ENCODE peak calls at places on chromosomes 12 and 14, in nine cellular contexts. One of them, this sample, is unnamed. For H3K4me1 and H3K27me3, the result is how much of the 10 kb centered on the place peaks cover.

GRCh38 chr12:78611504-78611903 is 253.1 kb upstream of the SYT1 start:
- DNase-seq in fibroblast of lung: no peak
- DNase-seq in mammary epithelial cell: no peak
- DNase-seq in SK-N-SH: no peak
- DNase-seq in right atrium auricular region: no peak
- DNase-seq in Peyer's patch: no peak
- DNase-seq in tibial nerve: no peak
- DNase-seq in K562: no peak
- DNase-seq in heart right ventricle: no peak
- DNase-seq in this sample: no peak

GRCh38 chr12:96303656-96304055 is 96.6 kb downstream of the CDK17 start:
- DNase-seq in fibroblast of lung: no peak
- DNase-seq in mammary epithelial cell: no peak
- DNase-seq in SK-N-SH: no peak
- DNase-seq in right atrium auricular region: no peak
- DNase-seq in Peyer's patch: no peak
- DNase-seq in tibial nerve: no peak
- DNase-seq in K562: no peak
- DNase-seq in heart right ventricle: no peak
- DNase-seq in this sample: peak

GRCh38 chr12:25979563-25979962 is 21.1 kb downstream of the RASSF8 start:
- DNase-seq in fibroblast of lung: peak
- DNase-seq in mammary epithelial cell: peak
- DNase-seq in SK-N-SH: no peak
- DNase-seq in right atrium auricular region: no peak
- DNase-seq in Peyer's patch: no peak
- DNase-seq in tibial nerve: no peak
- DNase-seq in K562: no peak
- DNase-seq in heart right ventricle: no peak
- DNase-seq in this sample: no peak

GRCh38 chr14:78700236-78700635 is 530.1 kb downstream of the NRXN3 start:
- DNase-seq in fibroblast of lung: no peak
- DNase-seq in mammary epithelial cell: no peak
- DNase-seq in SK-N-SH: no peak
- DNase-seq in right atrium auricular region: no peak
- DNase-seq in Peyer's patch: no peak
- DNase-seq in tibial nerve: no peak
- DNase-seq in K562: no peak
- DNase-seq in heart right ventricle: no peak
- DNase-seq in this sample: peak

GRCh38 chr14:92321701-92322100 is 1.3 kb upstream of the SLC24A4 start:
- DNase-seq in fibroblast of lung: no peak
- DNase-seq in mammary epithelial cell: no peak
- DNase-seq in SK-N-SH: no peak
- DNase-seq in right atrium auricular region: no peak
- DNase-seq in Peyer's patch: no peak
- DNase-seq in tibial nerve: no peak
- DNase-seq in K562: no peak
- DNase-seq in heart right ventricle: no peak
- DNase-seq in this sample: no peak

GRCh38 chr12:57224973-57225679 is 4.4 kb upstream of the SHMT2 start:
- DNase-seq in fibroblast of lung: no peak
- DNase-seq in mammary epithelial cell: no peak
- DNase-seq in SK-N-SH: no peak
- DNase-seq in right atrium auricular region: no peak
- DNase-seq in Peyer's patch: peak
- DNase-seq in tibial nerve: no peak
- DNase-seq in K562: no peak
- DNase-seq in heart right ventricle: no peak
- DNase-seq in this sample: no peak

GRCh38 chr12:47194501-47194900 is 114.7 kb upstream of the AMIGO2 start:
- DNase-seq in fibroblast of lung: no peak
- DNase-seq in mammary epithelial cell: no peak
- DNase-seq in SK-N-SH: no peak
- DNase-seq in right atrium auricular region: no peak
- DNase-seq in Peyer's patch: no peak
- DNase-seq in tibial nerve: no peak
- DNase-seq in K562: peak
- DNase-seq in heart right ventricle: no peak
- DNase-seq in this sample: no peak

GRCh38 chr12:98084950-98085349 is 430.4 kb upstream of the TMPO start:
- DNase-seq in fibroblast of lung: no peak
- DNase-seq in mammary epithelial cell: no peak
- DNase-seq in SK-N-SH: no peak
- DNase-seq in right atrium auricular region: no peak
- DNase-seq in Peyer's patch: no peak
- DNase-seq in tibial nerve: no peak
- DNase-seq in K562: no peak
- DNase-seq in heart right ventricle: no peak
- DNase-seq in this sample: no peak

GRCh38 chr12:52495385-52495784 is 2.3 kb upstream of the KRT6A start:
- DNase-seq in fibroblast of lung: peak
- DNase-seq in mammary epithelial cell: peak
- DNase-seq in SK-N-SH: no peak
- DNase-seq in right atrium auricular region: no peak
- DNase-seq in Peyer's patch: no peak
- DNase-seq in tibial nerve: no peak
- DNase-seq in K562: peak
- DNase-seq in heart right ventricle: no peak
- DNase-seq in this sample: no peak

GRCh38 chr12:109440851-109441490 is 36.1 kb downstream of the KCTD10 start:
- DNase-seq in fibroblast of lung: no peak
- DNase-seq in mammary epithelial cell: peak
- DNase-seq in SK-N-SH: peak
- DNase-seq in right atrium auricular region: no peak
- DNase-seq in Peyer's patch: no peak
- DNase-seq in tibial nerve: no peak
- DNase-seq in K562: no peak
- DNase-seq in heart right ventricle: no peak
- DNase-seq in this sample: peak

GRCh38 chr12:126262829-126263228 is 1197.6 kb downstream of the AACS start:
- DNase-seq in fibroblast of lung: no peak
- DNase-seq in mammary epithelial cell: no peak
- DNase-seq in SK-N-SH: no peak
- DNase-seq in right atrium auricular region: no peak
- DNase-seq in Peyer's patch: no peak
- DNase-seq in tibial nerve: no peak
- DNase-seq in K562: no peak
- DNase-seq in heart right ventricle: no peak
- DNase-seq in this sample: no peak

GRCh38 chr14:99502989-99503421 is 21.8 kb downstream of the CCNK start:
- DNase-seq in fibroblast of lung: no peak
- DNase-seq in mammary epithelial cell: no peak
- DNase-seq in SK-N-SH: no peak
- DNase-seq in right atrium auricular region: no peak
- DNase-seq in Peyer's patch: no peak
- DNase-seq in tibial nerve: no peak
- DNase-seq in K562: no peak
- DNase-seq in heart right ventricle: no peak
- DNase-seq in this sample: no peak

GRCh38 chr12:1398673-1399072 is 195.7 kb downstream of the FBXL14 start:
- DNase-seq in fibroblast of lung: no peak
- DNase-seq in mammary epithelial cell: no peak
- DNase-seq in SK-N-SH: no peak
- DNase-seq in right atrium auricular region: no peak
- DNase-seq in Peyer's patch: no peak
- DNase-seq in tibial nerve: no peak
- DNase-seq in K562: no peak
- DNase-seq in heart right ventricle: no peak
- DNase-seq in this sample: peak

GRCh38 chr12:6328945-6329692 is 12.8 kb downstream of the TNFRSF1A start:
- DNase-seq in fibroblast of lung: no peak
- DNase-seq in mammary epithelial cell: no peak
- DNase-seq in SK-N-SH: no peak
- DNase-seq in right atrium auricular region: no peak
- DNase-seq in Peyer's patch: no peak
- DNase-seq in tibial nerve: no peak
- DNase-seq in K562: no peak
- DNase-seq in heart right ventricle: no peak
- DNase-seq in this sample: no peak

GRCh38 chr12:24845615-24846014 is 103.3 kb downstream of the BCAT1 start:
- DNase-seq in fibroblast of lung: no peak
- DNase-seq in mammary epithelial cell: no peak
- DNase-seq in SK-N-SH: no peak
- DNase-seq in right atrium auricular region: no peak
- DNase-seq in Peyer's patch: no peak
- DNase-seq in tibial nerve: no peak
- DNase-seq in K562: no peak
- DNase-seq in heart right ventricle: no peak
- DNase-seq in this sample: peak

GRCh38 chr14:71698027-71698426 is 234.2 kb upstream of the RGS6 start:
- DNase-seq in fibroblast of lung: peak
- DNase-seq in mammary epithelial cell: no peak
- DNase-seq in SK-N-SH: no peak
- DNase-seq in right atrium auricular region: no peak
- DNase-seq in Peyer's patch: no peak
- DNase-seq in tibial nerve: no peak
- DNase-seq in K562: no peak
- DNase-seq in heart right ventricle: no peak
- DNase-seq in this sample: no peak
- H3K4me3 ChIP-seq in fibroblast of lung: no peak
- H3K4me3 ChIP-seq in mammary epithelial cell: no peak
- H3K4me3 ChIP-seq in SK-N-SH: no peak
- H3K4me3 ChIP-seq in right atrium auricular region: no peak
- H3K4me3 ChIP-seq in Peyer's patch: no peak
- H3K4me3 ChIP-seq in tibial nerve: no peak
- H3K4me3 ChIP-seq in K562: no peak
- H3K4me3 ChIP-seq in heart right ventricle: no peak
- H3K4me3 ChIP-seq in this sample: no peak

DNA sequence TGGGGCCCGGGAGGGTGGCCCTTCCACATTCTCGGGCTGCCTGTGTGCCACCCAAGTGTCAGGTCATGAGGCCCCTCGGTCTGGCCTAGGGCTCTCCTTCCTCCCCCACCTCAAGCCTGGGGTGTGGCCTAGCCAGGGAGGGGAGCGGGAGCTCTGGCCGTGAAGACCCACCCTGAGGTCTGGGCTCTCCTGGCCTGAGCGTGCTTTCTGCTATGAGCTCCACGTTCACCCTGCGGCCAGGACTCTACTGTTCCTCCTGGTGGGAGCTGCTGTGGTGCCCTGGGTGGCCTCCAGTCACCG is 12.0 kb downstream of the PACS2 start:
- DNase-seq in fibroblast of lung: no peak
- DNase-seq in mammary epithelial cell: no peak
- DNase-seq in SK-N-SH: peak
- DNase-seq in right atrium auricular region: no peak
- DNase-seq in Peyer's patch: no peak
- DNase-seq in tibial nerve: no peak
- DNase-seq in K562: no peak
- DNase-seq in heart right ventricle: no peak
- DNase-seq in this sample: no peak
- H3K4me1 ChIP-seq in fibroblast of lung: under half
- H3K4me1 ChIP-seq in mammary epithelial cell: under half
- H3K4me1 ChIP-seq in SK-N-SH: under half
- H3K4me1 ChIP-seq in right atrium auricular region: half or more
- H3K4me1 ChIP-seq in Peyer's patch: under half
- H3K4me1 ChIP-seq in tibial nerve: under half
- H3K4me1 ChIP-seq in K562: half or more
- H3K4me1 ChIP-seq in heart right ventricle: half or more
- H3K4me1 ChIP-seq in this sample: under half

GRCh38 chr12:108287227-108287626 is 51.9 kb downstream of the CMKLR1 start:
- DNase-seq in fibroblast of lung: no peak
- DNase-seq in mammary epithelial cell: no peak
- DNase-seq in SK-N-SH: no peak
- DNase-seq in right atrium auricular region: no peak
- DNase-seq in Peyer's patch: no peak
- DNase-seq in tibial nerve: no peak
- DNase-seq in K562: no peak
- DNase-seq in heart right ventricle: no peak
- DNase-seq in this sample: no peak

GRCh38 chr12:108282160-108282559 is 57.0 kb downstream of the CMKLR1 start:
- DNase-seq in fibroblast of lung: no peak
- DNase-seq in mammary epithelial cell: no peak
- DNase-seq in SK-N-SH: no peak
- DNase-seq in right atrium auricular region: no peak
- DNase-seq in Peyer's patch: no peak
- DNase-seq in tibial nerve: no peak
- DNase-seq in K562: no peak
- DNase-seq in heart right ventricle: no peak
- DNase-seq in this sample: no peak

GRCh38 chr12:108282676-108283075 is 56.4 kb downstream of the CMKLR1 start:
- DNase-seq in fibroblast of lung: no peak
- DNase-seq in mammary epithelial cell: no peak
- DNase-seq in SK-N-SH: no peak
- DNase-seq in right atrium auricular region: no peak
- DNase-seq in Peyer's patch: no peak
- DNase-seq in tibial nerve: no peak
- DNase-seq in K562: no peak
- DNase-seq in heart right ventricle: no peak
- DNase-seq in this sample: no peak

GRCh38 chr12:108285016-108285415 is 54.1 kb downstream of the CMKLR1 start:
- DNase-seq in fibroblast of lung: no peak
- DNase-seq in mammary epithelial cell: no peak
- DNase-seq in SK-N-SH: no peak
- DNase-seq in right atrium auricular region: no peak
- DNase-seq in Peyer's patch: no peak
- DNase-seq in tibial nerve: no peak
- DNase-seq in K562: no peak
- DNase-seq in heart right ventricle: no peak
- DNase-seq in this sample: no peak

GRCh38 chr12:108284163-108284562 is 54.9 kb downstream of the CMKLR1 start:
- DNase-seq in fibroblast of lung: no peak
- DNase-seq in mammary epithelial cell: no peak
- DNase-seq in SK-N-SH: no peak
- DNase-seq in right atrium auricular region: no peak
- DNase-seq in Peyer's patch: no peak
- DNase-seq in tibial nerve: no peak
- DNase-seq in K562: no peak
- DNase-seq in heart right ventricle: no peak
- DNase-seq in this sample: no peak
- H3K27me3 ChIP-seq in fibroblast of lung: under half
- H3K27me3 ChIP-seq in mammary epithelial cell: under half
- H3K27me3 ChIP-seq in SK-N-SH: under half
- H3K27me3 ChIP-seq in right atrium auricular region: under half
- H3K27me3 ChIP-seq in Peyer's patch: under half
- H3K27me3 ChIP-seq in tibial nerve: under half
- H3K27me3 ChIP-seq in K562: under half
- H3K27me3 ChIP-seq in heart right ventricle: under half
- H3K27me3 ChIP-seq in this sample: half or more

DNA sequence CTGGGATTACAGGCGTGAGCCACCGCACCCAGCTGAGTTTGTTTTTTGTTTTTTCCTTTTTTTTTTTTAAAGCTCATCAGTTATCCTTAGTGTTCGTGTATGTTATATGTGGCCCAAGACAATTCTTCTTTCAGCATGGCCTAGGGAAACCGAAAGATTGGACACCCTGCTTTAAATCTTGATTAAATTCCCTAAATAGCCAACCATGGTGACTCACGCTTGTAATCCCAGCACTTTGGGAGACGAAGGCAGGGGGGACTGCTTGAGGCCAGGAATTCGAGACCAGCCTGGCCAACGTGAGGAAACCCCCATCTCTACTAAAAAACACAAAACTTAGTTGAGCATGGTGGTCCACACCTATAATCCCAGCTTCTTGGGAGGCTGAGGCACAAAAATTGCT is 131.1 kb downstream of the MED13L start:
- DNase-seq in fibroblast of lung: no peak
- DNase-seq in mammary epithelial cell: no peak
- DNase-seq in SK-N-SH: no peak
- DNase-seq in right atrium auricular region: no peak
- DNase-seq in Peyer's patch: no peak
- DNase-seq in tibial nerve: no peak
- DNase-seq in K562: no peak
- DNase-seq in heart right ventricle: no peak
- DNase-seq in this sample: no peak
- H3K4me3 ChIP-seq in fibroblast of lung: no peak
- H3K4me3 ChIP-seq in mammary epithelial cell: no peak
- H3K4me3 ChIP-seq in SK-N-SH: no peak
- H3K4me3 ChIP-seq in right atrium auricular region: no peak
- H3K4me3 ChIP-seq in Peyer's patch: no peak
- H3K4me3 ChIP-seq in tibial nerve: no peak
- H3K4me3 ChIP-seq in K562: no peak
- H3K4me3 ChIP-seq in heart right ventricle: no peak
- H3K4me3 ChIP-seq in this sample: no peak

This sample was measured in adipocyte.